ENCODE peak calls at places on chromosome 1, in five cellular contexts. G is Panc1, J is SK-N-MC, H is suprapubic skin, B is spleen. U is an unnamed sample.

GRCh38 chr1:51729824-51730284 is 113.0 kb downstream of the OSBPL9 start:
- DNase-seq in G (no peak), J (no peak), H (no peak), B (no peak), U (peak)

GRCh38 chr1:47791879-47792608 is 205.1 kb downstream of the TRABD2B start:
- DNase-seq in G (no peak), J (no peak), H (no peak), B (no peak), U (no peak)

GRCh38 chr1:85898861-85899260 is 190.6 kb upstream of the ZNHIT6 start:
- DNase-seq in G (no peak), J (no peak), H (no peak), B (no peak), U (no peak)

GRCh38 chr1:59146651-59147358 is 150.1 kb upstream of the FGGY start:
- DNase-seq in G (no peak), J (no peak), H (peak), B (peak), U (peak)

GRCh38 chr1:229093546-229094336 is 177.2 kb upstream of the RAB4A start:
- DNase-seq in G (no peak), J (no peak), H (no peak), B (no peak), U (no peak)

GRCh38 chr1:225896937-225897549 is 8.1 kb upstream of the LEFTY1 start:
- DNase-seq in G (no peak), J (no peak), H (no peak), B (peak), U (peak)

GRCh38 chr1:1599030-1599916 is 662 bp downstream of the FNDC10 start:
- DNase-seq in G (no peak), J (no peak), H (peak), B (peak), U (peak)

GRCh38 chr1:111203681-111204210 is 3.3 kb upstream of the DENND2D start:
- DNase-seq in G (no peak), J (no peak), H (peak), B (peak), U (peak)

GRCh38 chr1:37655274-37655673 is 20.6 kb upstream of the RSPO1 start:
- DNase-seq in G (no peak), J (no peak), H (no peak), B (no peak), U (no peak)

GRCh38 chr1:11059166-11059989 is 440 bp downstream of the SRM start:
- DNase-seq in G (no peak), J (no peak), H (no peak), B (no peak), U (no peak)

GRCh38 chr1:65469889-65470340 is 49.4 kb downstream of the LEPR start:
- DNase-seq in G (no peak), J (no peak), H (no peak), B (no peak), U (no peak)

GRCh38 chr1:16155537-16156410 is at the start of gene EPHA2:
- DNase-seq in G (no peak), J (no peak), H (peak), B (peak), U (no peak)

GRCh38 chr1:39722495-39722894 is 16.2 kb upstream of the PPIE start:
- DNase-seq in G (peak), J (no peak), H (no peak), B (no peak), U (no peak)

GRCh38 chr1:84300991-84301758 is at the start of gene SAMD13:
- DNase-seq in G (peak), J (peak), H (peak), B (no peak), U (no peak)

GRCh38 chr1:118298397-118298796 is 113.4 kb upstream of the SPAG17 start:
- DNase-seq in G (no peak), J (no peak), H (no peak), B (no peak), U (no peak)

GRCh38 chr1:48036693-48037386 is 39.7 kb upstream of the TRABD2B start:
- DNase-seq in G (no peak), J (no peak), H (peak), B (no peak), U (no peak)

GRCh38 chr1:185917646-185918045 is 183.5 kb downstream of the HMCN1 start:
- DNase-seq in G (no peak), J (no peak), H (no peak), B (no peak), U (no peak)

GRCh38 chr1:228544921-228545591 is 57.9 kb downstream of the RNF187 start:
- DNase-seq in G (no peak), J (no peak), H (peak), B (peak), U (no peak)

GRCh38 chr1:84163123-84164038 is 19.3 kb downstream of the PRKACB start:
- DNase-seq in G (no peak), J (no peak), H (no peak), B (no peak), U (no peak)

GRCh38 chr1:158833269-158833668 is 2.1 kb downstream of the MNDA start:
- DNase-seq in G (no peak), J (no peak), H (no peak), B (no peak), U (no peak)

GRCh38 chr1:228737613-228738012 is 2.3 kb downstream of the RHOU start:
- DNase-seq in G (no peak), J (no peak), H (no peak), B (no peak), U (no peak)

GRCh38 chr1:12215118-12215517 is 14.7 kb upstream of the VPS13D start:
- DNase-seq in G (no peak), J (no peak), H (no peak), B (peak), U (no peak)

GRCh38 chr1:89898695-89899470 is 78.1 kb downstream of the LRRC8D start:
- DNase-seq in G (no peak), J (no peak), H (no peak), B (no peak), U (no peak)

GRCh38 chr1:28744184-28744583 is 7.4 kb downstream of the YTHDF2 start:
- DNase-seq in G (no peak), J (no peak), H (no peak), B (no peak), U (no peak)

GRCh38 chr1:9990944-9991343 is 6.1 kb upstream of the RBP7 start:
- DNase-seq in G (no peak), J (no peak), H (no peak), B (no peak), U (no peak)

GRCh38 chr1:53111073-53111556 is 31.3 kb downstream of the SLC1A7 start:
- DNase-seq in G (no peak), J (no peak), H (no peak), B (no peak), U (no peak)

GRCh38 chr1:23568608-23569383 is 9.5 kb upstream of the ID3 start:
- DNase-seq in G (no peak), J (no peak), H (no peak), B (no peak), U (no peak)

GRCh38 chr1:108661030-108661609 is at the start of gene HENMT1:
- DNase-seq in G (no peak), J (no peak), H (peak), B (peak), U (peak)

GRCh38 chr1:24904731-24905354 is 25.2 kb downstream of the RUNX3 start:
- DNase-seq in G (no peak), J (no peak), H (peak), B (peak), U (peak)

GRCh38 chr1:182397653-182398388 is 2.6 kb downstream of the TEDDM1 start:
- DNase-seq in G (no peak), J (no peak), H (no peak), B (no peak), U (no peak)

GRCh38 chr1:47710075-47711071 is 272.5 kb downstream of the FOXD2 start:
- DNase-seq in G (peak), J (no peak), H (peak), B (peak), U (peak)

GRCh38 chr1:3608154-3608553 is 3.2 kb downstream of the MEGF6 start:
- DNase-seq in G (no peak), J (no peak), H (no peak), B (no peak), U (no peak)

GRCh38 chr1:18271336-18271735 is 163.7 kb downstream of the IGSF21 start:
- DNase-seq in G (no peak), J (no peak), H (no peak), B (no peak), U (no peak)

GRCh38 chr1:228007054-228007800 is 429 bp downstream of the WNT3A start:
- DNase-seq in G (no peak), J (no peak), H (no peak), B (peak), U (no peak)

GRCh38 chr1:171470726-171471125 is 14.6 kb upstream of the PRRC2C start:
- DNase-seq in G (no peak), J (no peak), H (no peak), B (no peak), U (no peak)

GRCh38 chr1:167720965-167721616 is 691 bp upstream of the MPZL1 start:
- DNase-seq in G (peak), J (no peak), H (no peak), B (no peak), U (no peak)

GRCh38 chr1:34164510-34165381 is at the start of gene CSMD2:
- DNase-seq in G (no peak), J (no peak), H (no peak), B (no peak), U (no peak)

GRCh38 chr1:15328785-15329480 is 80.8 kb upstream of the EFHD2 start:
- DNase-seq in G (no peak), J (no peak), H (peak), B (peak), U (no peak)

GRCh38 chr1:39255212-39255611 is 50.7 kb downstream of the MACF1 start:
- DNase-seq in G (no peak), J (no peak), H (no peak), B (no peak), U (no peak)

GRCh38 chr1:164823486-164824279 is 264.7 kb downstream of the PBX1 start:
- DNase-seq in G (no peak), J (no peak), H (no peak), B (no peak), U (no peak)

GRCh38 chr1:8184301-8184700 is 133.6 kb upstream of the SLC45A1 start:
- DNase-seq in G (no peak), J (no peak), H (no peak), B (no peak), U (no peak)
- TF ChIP-seq POLR2AphosphoS5 in G (no peak), J (no peak), H (no peak), B (no peak), U (no peak)

GRCh38 chr1:230108580-230108979 is 41.5 kb downstream of the GALNT2 start:
- DNase-seq in G (no peak), J (no peak), H (no peak), B (no peak), U (no peak)
- TF ChIP-seq POLR2AphosphoS5 in G (no peak), J (no peak), H (no peak), B (no peak), U (no peak)

GRCh38 chr1:95084317-95085176 is 11.8 kb upstream of the ALG14 start:
- DNase-seq in G (no peak), J (peak), H (no peak), B (no peak), U (no peak)

GRCh38 chr1:95089888-95090287 is 17.1 kb upstream of the ALG14 start:
- DNase-seq in G (no peak), J (no peak), H (no peak), B (no peak), U (no peak)

GRCh38 chr1:95085376-95085775 is 12.6 kb upstream of the ALG14 start:
- DNase-seq in G (no peak), J (no peak), H (no peak), B (no peak), U (no peak)

GRCh38 chr1:95086949-95087533 is 14.3 kb upstream of the ALG14 start:
- DNase-seq in G (no peak), J (no peak), H (no peak), B (no peak), U (no peak)
- TF ChIP-seq POLR2AphosphoS5 in G (no peak), J (no peak), H (no peak), B (no peak), U (no peak)

DNA sequence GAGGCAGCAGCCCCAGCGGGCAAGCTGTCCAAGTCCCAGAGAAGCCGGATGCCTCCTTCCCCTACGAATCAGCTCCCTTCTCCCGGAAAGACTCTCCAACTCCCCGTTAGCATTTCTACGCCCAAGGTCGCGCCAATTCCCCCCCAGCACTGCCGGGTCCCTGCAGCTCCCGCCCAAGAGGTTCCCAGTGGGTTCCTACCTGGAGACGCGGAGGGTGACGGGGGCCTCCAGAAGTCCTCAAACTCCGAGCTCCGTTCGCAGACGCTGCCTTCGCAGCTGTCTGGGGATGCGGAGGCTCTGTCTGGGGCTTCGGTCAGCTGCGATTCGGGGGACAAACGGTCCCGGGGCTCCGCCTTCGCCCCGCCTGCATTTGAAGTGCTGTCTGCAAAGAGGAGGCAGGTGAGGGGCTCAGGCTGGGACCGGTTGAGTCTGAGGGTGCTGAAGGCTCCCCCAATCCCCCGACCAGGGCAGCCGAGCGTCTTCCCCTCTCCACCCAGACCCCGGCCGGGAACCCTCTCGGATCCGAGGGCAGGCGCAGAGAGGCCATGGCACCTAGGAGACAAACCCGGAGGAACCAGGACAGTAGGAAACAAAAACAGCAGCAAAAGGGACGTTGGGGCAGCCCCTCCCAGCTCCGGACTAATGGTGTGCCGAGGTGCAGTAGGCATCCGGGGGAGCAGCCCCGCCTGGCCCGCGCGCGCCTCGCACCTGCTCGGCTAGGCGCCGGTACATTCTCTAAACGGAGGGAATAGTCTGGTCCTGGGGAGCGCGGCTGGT is 3.9 kb downstream of the GFI1 start:
- DNase-seq in G (no peak), J (no peak), H (no peak), B (peak), U (peak)
- TF ChIP-seq POLR2AphosphoS5 in G (no peak), J (no peak), H (no peak), B (peak), U (no peak)

GRCh38 chr1:21586926-21587601 is 77.8 kb downstream of the ALPL start:
- DNase-seq in G (no peak), J (no peak), H (no peak), B (no peak), U (no peak)
- TF ChIP-seq POLR2AphosphoS5 in G (no peak), J (no peak), H (no peak), B (peak), U (no peak)

GRCh38 chr1:19435181-19435580 is 50.2 kb downstream of the CAPZB start:
- DNase-seq in G (no peak), J (no peak), H (no peak), B (no peak), U (no peak)

GRCh38 chr1:19437911-19438310 is 47.4 kb downstream of the CAPZB start:
- DNase-seq in G (no peak), J (no peak), H (peak), B (no peak), U (no peak)

GRCh38 chr1:19436716-19437476 is 48.4 kb downstream of the CAPZB start:
- DNase-seq in G (no peak), J (no peak), H (peak), B (no peak), U (no peak)

GRCh38 chr1:19433610-19433999 is 51.7 kb downstream of the CAPZB start:
- DNase-seq in G (no peak), J (no peak), H (no peak), B (no peak), U (no peak)

GRCh38 chr1:19435851-19436465 is 49.4 kb downstream of the CAPZB start:
- DNase-seq in G (no peak), J (no peak), H (no peak), B (no peak), U (no peak)
- TF ChIP-seq POLR2AphosphoS5 in G (no peak), J (no peak), H (no peak), B (no peak), U (no peak)

DNA sequence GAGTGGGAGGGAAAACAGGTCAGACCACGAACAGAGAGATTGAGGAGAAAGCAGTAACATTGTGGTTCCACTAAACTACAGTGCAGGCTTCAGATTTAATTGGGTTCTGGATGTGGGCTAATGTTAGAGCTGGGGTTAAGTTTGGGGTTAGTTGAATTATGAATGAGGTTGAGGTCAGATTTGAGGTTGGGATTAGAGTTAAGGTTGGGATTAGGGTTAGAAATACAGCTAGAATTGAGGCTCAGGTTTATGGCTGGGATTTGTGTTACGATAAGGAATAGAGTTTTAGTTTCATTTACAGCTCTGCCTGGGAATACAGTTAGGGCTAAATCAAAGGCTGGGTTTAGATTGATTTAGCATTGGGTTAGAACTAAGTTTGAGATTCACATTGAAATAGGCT is 1.8 kb upstream of the VSIG8 start:
- DNase-seq in G (no peak), J (no peak), H (no peak), B (no peak), U (no peak)
- TF ChIP-seq POLR2AphosphoS5 in G (no peak), J (no peak), H (no peak), B (no peak), U (no peak)

GRCh38 chr1:174123843-174124242 is 35.5 kb upstream of the RABGAP1L start:
- DNase-seq in G (no peak), J (no peak), H (no peak), B (no peak), U (no peak)
- TF ChIP-seq POLR2AphosphoS5 in G (no peak), J (no peak), H (no peak), B (no peak), U (no peak)

DNA sequence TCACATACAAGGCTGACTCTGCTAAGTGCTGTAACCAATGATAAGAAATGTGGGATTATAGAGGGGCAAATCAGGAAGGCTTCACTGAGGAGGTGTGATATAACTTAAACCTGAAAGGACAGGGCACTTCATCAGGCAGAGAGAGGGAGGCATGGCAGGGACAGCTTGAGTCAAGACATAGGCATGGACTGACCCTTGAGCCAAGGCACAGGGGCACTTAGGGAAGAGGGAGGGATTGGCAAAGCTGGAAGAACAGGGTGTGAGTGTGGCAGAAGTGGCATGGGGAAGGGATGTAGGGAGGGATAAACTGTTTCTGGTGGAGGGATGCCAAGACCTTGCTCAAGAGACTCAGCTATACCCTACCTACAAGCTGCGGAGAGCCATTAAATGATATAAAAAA is 81.3 kb downstream of the PLXNA2 start:
- DNase-seq in G (no peak), J (no peak), H (no peak), B (no peak), U (no peak)
- TF ChIP-seq POLR2AphosphoS5 in G (no peak), J (no peak), H (no peak), B (no peak), U (no peak)